ENCODE peak calls at places on chromosomes 2 and 18, in ten cellular contexts. P, J, S, G, Y, Z, K, L, R and H are unnamed samples.

GRCh38 chr2:238398577-238398976 is 28.1 kb upstream of the ASB1 start:
- DNase-seq in P (no peak), J (no peak), S (no peak), G (no peak), Y (no peak), Z (no peak), K (no peak), L (no peak), R (no peak), H (no peak)

GRCh38 chr2:231204581-231204980 is 6.2 kb downstream of the ARMC9 start:
- DNase-seq in P (no peak), J (no peak), S (no peak), G (no peak), Y (peak; percentile 48), Z (no peak), K (no peak), L (no peak), R (no peak), H (no peak)

GRCh38 chr2:100641115-100641415 is 78.3 kb downstream of the PDCL3 start:
- DNase-seq in P (peak; percentile 50), J (no peak), S (no peak), G (no peak), Y (no peak), Z (no peak), K (no peak), L (no peak), R (no peak), H (no peak)

GRCh38 chr2:179543361-179543901 is 278.8 kb upstream of the SESTD1 start:
- DNase-seq in P (no peak), J (peak; percentile 46), S (peak; percentile 45), G (no peak), Y (no peak), Z (no peak), K (no peak), L (no peak), R (no peak), H (no peak)

GRCh38 chr18:76380791-76381405 is 114.1 kb downstream of the ZNF516 start:
- DNase-seq in P (no peak), J (no peak), S (no peak), G (peak; percentile 17), Y (peak; percentile 64), Z (no peak), K (no peak), L (peak; percentile 8), R (no peak), H (no peak)

GRCh38 chr2:127545189-127545588 is 9.7 kb downstream of the MYO7B start:
- DNase-seq in P (no peak), J (no peak), S (no peak), G (no peak), Y (no peak), Z (no peak), K (no peak), L (no peak), R (no peak), H (no peak)

GRCh38 chr2:65939687-65940086 is 495.2 kb upstream of the MEIS1 start:
- DNase-seq in P (no peak), J (no peak), S (no peak), G (no peak), Y (no peak), Z (no peak), K (no peak), L (no peak), R (no peak), H (no peak)

GRCh38 chr2:104745856-104746255 is 108.1 kb upstream of the POU3F3 start:
- DNase-seq in P (no peak), J (no peak), S (no peak), G (no peak), Y (no peak), Z (no peak), K (no peak), L (no peak), R (no peak), H (no peak)

GRCh38 chr2:134715932-134716643 is 2.7 kb downstream of the TMEM163 start:
- DNase-seq in P (no peak), J (no peak), S (no peak), G (no peak), Y (no peak), Z (no peak), K (no peak), L (no peak), R (no peak), H (no peak)